ENCODE peak calls at places on chromosomes 1 and 21, in four cellular contexts. E is CD8-positive, alpha-beta T cell; P is IMR-90; Y is H9. X is an unnamed sample.
A peak's percentile ranks its signal among the peaks of the same experiment; 100 is the strongest.

GRCh38 chr21:46114963-46115362 is 17.1 kb downstream of the COL6A2 start:
- DNase-seq in E (no peak), P (no peak), Y (no peak), X (no peak)

GRCh38 chr1:100950776-100951175 is 54.9 kb downstream of the SLC30A7 start:
- DNase-seq in Y (peak; percentile 32), P (peak; percentile 81), E (no peak), X (no peak)

GRCh38 chr1:209485167-209485566 is 98.3 kb upstream of the CAMK1G start:
- DNase-seq in Y (no peak), P (peak; percentile 51), E (no peak), X (no peak)

GRCh38 chr1:245578751-245579150 is 424.0 kb downstream of the KIF26B start:
- DNase-seq in E (no peak), P (no peak), Y (no peak), X (no peak)

GRCh38 chr1:224300346-224300745 is 29.6 kb downstream of the NVL start:
- DNase-seq in Y (no peak), P (peak; percentile 98), E (no peak), X (no peak)

GRCh38 chr1:183676515-183677189 is 23.5 kb upstream of the APOBEC4 start:
- DNase-seq in Y (no peak), E (no peak), P (peak; percentile 74), X (no peak)

GRCh38 chr1:234315091-234315541 is 58.1 kb upstream of the COA6 start:
- DNase-seq in Y (no peak), E (peak; percentile 29), P (peak; percentile 76), X (no peak)

GRCh38 chr21:45916011-45916840 is 65.3 kb upstream of the COL6A1 start:
- DNase-seq in P (no peak), E (no peak), Y (no peak), X (no peak)

GRCh38 chr1:162136760-162137537 is 67.5 kb downstream of the NOS1AP start:
- DNase-seq in E (no peak), P (peak; percentile 85), Y (no peak), X (no peak)

GRCh38 chr1:37092937-37093336 is 58.6 kb upstream of the GRIK3 start:
- DNase-seq in Y (no peak), E (no peak), P (no peak), X (no peak)

GRCh38 chr21:33608559-33608958 is 20.1 kb upstream of the DONSON start:
- DNase-seq in E (no peak), P (peak; percentile 65), Y (no peak), X (no peak)

GRCh38 chr1:192489748-192490147 is 85.8 kb upstream of the RGS1 start:
- DNase-seq in P (peak; percentile 95), E (peak; percentile 23), Y (peak; percentile 40), X (no peak)

GRCh38 chr1:166282391-166283137 is 115.8 kb upstream of the FAM78B start:
- DNase-seq in Y (no peak), E (no peak), P (no peak), X (no peak)

GRCh38 chr1:244705268-244706234 is 52.6 kb downstream of the DESI2 start:
- DNase-seq in P (no peak), E (no peak), Y (no peak), X (no peak)

GRCh38 chr1:200558866-200559459 is 61.6 kb downstream of the KIF14 start:
- DNase-seq in P (peak; percentile 77), Y (no peak), E (no peak), X (no peak)

GRCh38 chr1:224067621-224068457 is 46.1 kb upstream of the FBXO28 start:
- DNase-seq in P (peak; percentile 70), Y (no peak), E (no peak), X (no peak)

GRCh38 chr1:61287014-61287413 is 204.7 kb downstream of the NFIA start:
- DNase-seq in E (no peak), Y (no peak), P (peak; percentile 59), X (no peak)

GRCh38 chr1:95257758-95258157 is 23.7 kb downstream of the RWDD3 start:
- DNase-seq in E (no peak), P (peak; percentile 10), Y (no peak), X (no peak)

GRCh38 chr1:229629251-229629650 is 3.2 kb downstream of the URB2 start:
- DNase-seq in P (peak; percentile 88), Y (no peak), E (no peak), X (no peak)

GRCh38 chr1:24308365-24309015 is 10.7 kb upstream of the GRHL3 start:
- DNase-seq in Y (peak; percentile 76), E (no peak), P (no peak), X (no peak)

GRCh38 chr1:67339623-67340343 is 32.1 kb downstream of the IL12RB2 start:
- DNase-seq in P (peak; percentile 77), Y (no peak), E (no peak), X (no peak)

GRCh38 chr1:100532645-100533044 is 5.3 kb upstream of the GPR88 start:
- DNase-seq in P (no peak), E (no peak), Y (no peak), X (no peak)

GRCh38 chr1:147723691-147724323 is 36.6 kb downstream of the GJA5 start:
- DNase-seq in P (no peak), Y (peak; percentile 82), E (peak; percentile 23), X (peak; percentile 45)

GRCh38 chr1:20634594-20635084 is 1.4 kb downstream of the PINK1 start:
- DNase-seq in E (no peak), Y (peak; percentile 78), P (peak; percentile 25), X (peak; percentile 72)

GRCh38 chr21:32812035-32812434 is 40.5 kb upstream of the PAXBP1 start:
- DNase-seq in Y (no peak), E (no peak), P (peak; percentile 10), X (no peak)

GRCh38 chr1:201499795-201500669 is 6.9 kb downstream of the CSRP1 start:
- DNase-seq in Y (no peak), P (no peak), E (no peak), X (no peak)

GRCh38 chr1:181127898-181128453 is 39.5 kb downstream of the IER5 start:
- DNase-seq in P (peak; percentile 44), Y (no peak), E (no peak), X (no peak)

GRCh38 chr1:91700332-91700731 is 185.6 kb downstream of the TGFBR3 start:
- DNase-seq in P (peak; percentile 59), E (no peak), Y (no peak), X (no peak)

GRCh38 chr1:195714248-195714647 is 894.0 kb downstream of the KCNT2 start:
- DNase-seq in E (no peak), P (peak; percentile 86), Y (no peak), X (no peak)

GRCh38 chr1:36730599-36730998 is 247.9 kb upstream of the CSF3R start:
- DNase-seq in P (no peak), Y (no peak), E (no peak), X (no peak)

GRCh38 chr1:150235436-150235851 is 468 bp downstream of the ANP32E start:
- DNase-seq in E (peak; percentile 32), P (no peak), Y (no peak), X (no peak)

GRCh38 chr1:21270086-21270689 is 20.1 kb downstream of the ECE1 start:
- DNase-seq in P (peak; percentile 52), Y (peak; percentile 92), E (peak; percentile 82), X (peak; percentile 75)

GRCh38 chr1:109725510-109725909 is 13.5 kb downstream of the GSTM5 start:
- DNase-seq in P (no peak), E (no peak), Y (no peak), X (no peak)

GRCh38 chr1:91929246-91929645 is 20.0 kb upstream of the BRDT start:
- DNase-seq in P (no peak), Y (peak; percentile 48), E (no peak), X (peak; percentile 52)

GRCh38 chr1:153804112-153804511 is 28.9 kb downstream of the SLC27A3 start:
- DNase-seq in E (no peak), Y (no peak), P (no peak), X (no peak)

GRCh38 chr1:147171399-147172167 is 687 bp downstream of the PRKAB2 start:
- DNase-seq in P (no peak), Y (no peak), E (no peak), X (no peak)

GRCh38 chr1:170126691-170127090 is 19.1 kb upstream of the NTMT2 start:
- DNase-seq in E (no peak), Y (peak; percentile 41), P (peak; percentile 95), X (no peak)
- TF ChIP-seq CTCF in E (no peak), Y (peak; percentile 31), P (peak; percentile 12), X (no peak)

GRCh38 chr1:243596441-243597183 is 253.4 kb downstream of the AKT3 start:
- DNase-seq in P (peak; percentile 96), Y (no peak), E (no peak), X (no peak)
- H3K27ac ChIP-seq in P (peak overlapping the region; percentile 23), Y (no peak overlapping the region), E (no peak overlapping the region), X (no peak overlapping the region)

DNA sequence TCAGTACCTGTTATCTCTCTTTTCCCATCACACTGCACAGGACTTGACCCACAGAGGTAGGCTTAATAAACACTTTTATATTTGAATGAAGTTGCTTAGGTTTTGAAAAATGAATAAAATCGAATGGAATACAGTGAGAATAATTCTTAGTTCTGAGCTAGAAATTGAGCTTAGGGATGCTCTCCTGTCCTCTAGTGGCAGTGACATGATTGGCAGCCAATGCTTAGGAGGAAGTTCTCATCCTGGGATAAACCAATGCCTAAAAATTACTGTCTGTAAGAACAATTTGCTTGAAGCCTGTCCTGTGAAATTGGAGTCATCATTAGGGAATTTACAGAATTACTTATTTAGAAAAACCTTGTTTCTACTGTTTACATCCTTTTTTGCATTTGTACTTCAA is 21.3 kb upstream of the CYP4X1 start:
- DNase-seq in Y (no peak), P (no peak), E (no peak), X (no peak)
- TF ChIP-seq CTCF in Y (peak; percentile 66), P (no peak), E (no peak), X (no peak)

GRCh38 chr1:236516929-236517704 is 6.7 kb upstream of the LGALS8 start:
- DNase-seq in P (peak; percentile 85), Y (no peak), E (peak; percentile 49), X (no peak)
- H3K27ac ChIP-seq in P (peak overlapping the region; percentile 41), Y (no peak overlapping the region), E (no peak overlapping the region), X (no peak overlapping the region)

DNA sequence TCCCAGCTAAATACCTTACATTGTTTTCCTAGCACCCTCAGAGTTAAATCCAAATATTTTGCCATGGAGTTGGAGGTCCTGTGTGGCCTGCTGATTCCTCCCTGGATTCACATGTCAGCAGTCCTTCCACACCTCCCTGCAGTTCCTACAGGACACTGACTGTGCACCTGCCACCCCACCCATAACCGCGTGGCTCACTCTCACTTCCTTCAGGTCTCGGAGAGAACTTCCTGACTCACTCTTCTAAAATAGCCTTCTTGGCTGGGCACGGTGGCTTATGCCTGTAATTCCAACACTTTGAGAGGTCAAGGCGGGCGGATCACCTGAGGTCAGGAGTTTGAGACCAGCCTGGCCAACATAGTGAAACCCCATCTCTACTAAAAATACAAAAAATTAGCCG is 8.4 kb upstream of the CAMTA1 start:
- DNase-seq in Y (no peak), P (no peak), E (no peak), X (no peak)
- TF ChIP-seq CTCF in Y (no peak), P (no peak), E (no peak), X (no peak)

GRCh38 chr1:156816561-156817328 is at the start of gene SH2D2A:
- DNase-seq in E (peak; percentile 95), P (peak; percentile 41), Y (no peak), X (peak; percentile 36)
- H3K27ac ChIP-seq in E (peak within 1 kb of the TSS; percentile 91), P (no peak within 1 kb of the TSS), Y (no peak within 1 kb of the TSS), X (no peak within 1 kb of the TSS)